ENCODE peak calls at places on chromosomes 1 and 21, in nine cellular contexts. U is heart right ventricle, M is bronchial epithelial cell, C is ovary, V is K562, B is colonic mucosa, H is uterus, Q is breast epithelium, I is hepatocyte. R is an unnamed sample. For H3K36me3, the result is how much of the 10 kb centered on the place peaks cover.

GRCh38 chr1:81921851-81922462 is 121.2 kb downstream of the ADGRL2 start:
- DNase-seq in C (no peak), I (no peak), V (no peak), H (no peak), M (peak), Q (no peak), U (no peak), B (no peak), R (no peak)

GRCh38 chr1:66176828-66177227 is 357.1 kb upstream of the SGIP1 start:
- DNase-seq in Q (no peak), I (no peak), U (no peak), C (no peak), M (no peak), H (no peak), V (no peak), B (no peak), R (no peak)

GRCh38 chr1:160309183-160309535 is 24.2 kb upstream of the PEX19 start:
- DNase-seq in B (no peak), U (no peak), M (peak), I (no peak), H (no peak), Q (no peak), V (no peak), C (no peak), R (no peak)

GRCh38 chr21:16597768-16598167 is 868.0 kb downstream of the USP25 start:
- DNase-seq in I (no peak), H (no peak), M (no peak), V (no peak), U (no peak), C (no peak), Q (no peak), B (no peak), R (no peak)

GRCh38 chr1:114310771-114311251 is 157.1 kb upstream of the SYT6 start:
- DNase-seq in Q (no peak), C (peak), V (no peak), I (peak), U (no peak), H (no peak), B (no peak), M (no peak), R (no peak)

GRCh38 chr1:26035959-26036755 is 9.8 kb downstream of the SLC30A2 start:
- DNase-seq in U (peak), H (peak), V (peak), C (peak), M (peak), I (peak), B (peak), Q (peak), R (peak)

GRCh38 chr1:43274804-43275180 is 5.0 kb downstream of the TMEM125 start:
- DNase-seq in Q (peak), B (no peak), C (no peak), H (no peak), M (no peak), I (no peak), V (no peak), U (no peak), R (no peak)

GRCh38 chr1:96130432-96130831 is 591.2 kb upstream of the PTBP2 start:
- DNase-seq in Q (no peak), V (no peak), H (no peak), U (no peak), M (no peak), C (no peak), B (no peak), I (no peak), R (no peak)

GRCh38 chr21:15063821-15064575 is 802 bp downstream of the NRIP1 start:
- DNase-seq in H (peak), Q (peak), M (peak), C (no peak), B (peak), V (peak), I (peak), U (peak), R (peak)

GRCh38 chr1:50422946-50423669 is at the start of gene DMRTA2:
- DNase-seq in I (no peak), U (no peak), V (no peak), C (no peak), M (peak), B (no peak), H (no peak), Q (no peak), R (peak)

GRCh38 chr1:107141491-107142369 is 891 bp downstream of the NTNG1 start:
- DNase-seq in V (peak), U (no peak), I (peak), Q (no peak), M (peak), H (no peak), B (peak), C (no peak), R (peak)

GRCh38 chr1:230057681-230058565 is 9.1 kb upstream of the GALNT2 start:
- DNase-seq in H (no peak), U (no peak), V (no peak), C (no peak), I (no peak), B (no peak), M (no peak), Q (no peak), R (no peak)

GRCh38 chr1:224447251-224447650 is 12.7 kb upstream of the WDR26 start:
- DNase-seq in Q (no peak), I (no peak), B (no peak), V (no peak), U (peak), M (peak), C (no peak), H (no peak), R (no peak)

GRCh38 chr1:42319871-42320484 is 15.1 kb downstream of the FOXJ3 start:
- DNase-seq in B (peak), M (no peak), I (no peak), Q (no peak), H (no peak), U (no peak), V (no peak), C (no peak), R (no peak)

GRCh38 chr1:119075614-119076013 is 64.8 kb downstream of the WARS2 start:
- DNase-seq in V (no peak), U (no peak), B (no peak), I (no peak), H (no peak), M (peak), C (no peak), Q (no peak), R (no peak)

GRCh38 chr1:213457097-213457680 is 406.1 kb downstream of the RPS6KC1 start:
- DNase-seq in M (no peak), C (no peak), U (peak), I (no peak), Q (no peak), H (no peak), B (no peak), V (no peak), R (no peak)

GRCh38 chr1:182446033-182446669 is 3.8 kb upstream of the RGSL1 start:
- DNase-seq in B (peak), V (peak), C (no peak), I (peak), M (peak), H (no peak), U (peak), Q (no peak), R (no peak)

GRCh38 chr21:38170283-38170682 is 86.5 kb upstream of the KCNJ15 start:
- DNase-seq in V (no peak), C (no peak), B (no peak), M (peak), H (no peak), I (peak), U (peak), Q (no peak), R (peak)

GRCh38 chr21:45253180-45253579 is 34.5 kb downstream of the POFUT2 start:
- DNase-seq in I (no peak), H (no peak), M (peak), Q (no peak), B (no peak), U (no peak), V (no peak), C (no peak), R (no peak)

GRCh38 chr1:43452789-43453441 is 816 bp downstream of the HYI start:
- DNase-seq in H (peak), C (peak), U (no peak), M (peak), Q (no peak), B (peak), V (peak), I (peak), R (peak)

GRCh38 chr1:66197785-66198184 is 336.2 kb upstream of the SGIP1 start:
- DNase-seq in I (peak), U (no peak), Q (no peak), V (no peak), M (no peak), B (no peak), H (no peak), C (no peak), R (no peak)

GRCh38 chr1:196723325-196724185 is 51.1 kb upstream of the CFHR3 start:
- DNase-seq in U (no peak), V (peak), Q (no peak), M (peak), B (no peak), I (peak), H (no peak), C (no peak), R (peak)

GRCh38 chr1:24203404-24203803 is 16.3 kb upstream of the IFNLR1 start:
- DNase-seq in Q (peak), U (no peak), B (no peak), M (peak), C (no peak), I (no peak), H (no peak), V (no peak), R (peak)

GRCh38 chr1:180969429-180969828 is 53.2 kb downstream of the STX6 start:
- DNase-seq in Q (no peak), C (no peak), I (no peak), M (no peak), U (no peak), V (no peak), B (no peak), H (no peak), R (no peak)

GRCh38 chr21:37341254-37341960 is 25.2 kb upstream of the DYRK1A start:
- DNase-seq in M (no peak), U (no peak), V (no peak), B (no peak), C (no peak), I (no peak), H (no peak), Q (no peak), R (no peak)

GRCh38 chr1:78911956-78912880 is 94.3 kb downstream of the ADGRL4 start:
- DNase-seq in C (no peak), U (no peak), V (no peak), I (no peak), H (no peak), M (peak), Q (no peak), B (no peak), R (no peak)

GRCh38 chr1:2091611-2092604 is 41.7 kb downstream of the PRKCZ start:
- DNase-seq in M (no peak), I (peak), B (peak), H (no peak), U (no peak), V (peak), Q (no peak), C (no peak), R (peak)

GRCh38 chr1:49527606-49528305 is 496.0 kb downstream of the AGBL4 start:
- DNase-seq in I (no peak), B (no peak), V (no peak), Q (no peak), M (no peak), C (no peak), H (no peak), U (no peak), R (no peak)

GRCh38 chr1:236608930-236609726 is 4.8 kb upstream of the HEATR1 start:
- DNase-seq in C (no peak), H (peak), B (peak), M (peak), U (peak), I (peak), Q (no peak), V (peak), R (peak)

GRCh38 chr1:26317612-26318337 is at the start of gene CD52:
- DNase-seq in V (peak), M (no peak), H (no peak), U (no peak), Q (no peak), C (no peak), B (no peak), I (no peak), R (no peak)

GRCh38 chr21:15943009-15943666 is 213.4 kb downstream of the USP25 start:
- DNase-seq in M (peak), B (no peak), V (no peak), U (no peak), Q (no peak), H (no peak), C (no peak), I (no peak), R (no peak)

GRCh38 chr1:239816090-239816812 is 275.4 kb upstream of the FMN2 start:
- DNase-seq in C (peak), M (peak), Q (no peak), V (no peak), B (peak), H (peak), I (peak), U (no peak), R (no peak)

GRCh38 chr1:222787746-222788145 is 27.1 kb upstream of the DISP1 start:
- DNase-seq in H (no peak), B (no peak), M (no peak), U (no peak), V (no peak), I (no peak), C (no peak), Q (no peak), R (no peak)

GRCh38 chr1:50901872-50902271 is 58.2 kb downstream of the FAF1 start:
- DNase-seq in U (no peak), V (no peak), C (no peak), Q (no peak), B (no peak), H (no peak), I (no peak), M (no peak), R (no peak)

GRCh38 chr1:198530964-198531363 is 9.5 kb downstream of the ATP6V1G3 start:
- DNase-seq in I (no peak), Q (no peak), U (no peak), M (no peak), V (no peak), H (no peak), C (no peak), B (no peak), R (no peak)

GRCh38 chr1:109331113-109331512 is 24.3 kb upstream of the MYBPHL start:
- DNase-seq in C (no peak), M (no peak), U (no peak), I (no peak), B (no peak), Q (no peak), V (no peak), H (no peak), R (no peak)

GRCh38 chr1:109338091-109338490 is 31.3 kb upstream of the MYBPHL start:
- DNase-seq in I (no peak), Q (no peak), M (no peak), H (no peak), B (no peak), V (no peak), C (no peak), U (no peak), R (no peak)

GRCh38 chr1:109335091-109335490 is 28.3 kb upstream of the MYBPHL start:
- DNase-seq in C (no peak), V (no peak), H (no peak), M (no peak), B (no peak), Q (no peak), I (no peak), U (no peak), R (no peak)
- H3K36me3 ChIP-seq in C (under half), V (half or more), H (under half), M (under half), B (under half), Q (under half), I (under half), U (under half), R (under half)

DNA sequence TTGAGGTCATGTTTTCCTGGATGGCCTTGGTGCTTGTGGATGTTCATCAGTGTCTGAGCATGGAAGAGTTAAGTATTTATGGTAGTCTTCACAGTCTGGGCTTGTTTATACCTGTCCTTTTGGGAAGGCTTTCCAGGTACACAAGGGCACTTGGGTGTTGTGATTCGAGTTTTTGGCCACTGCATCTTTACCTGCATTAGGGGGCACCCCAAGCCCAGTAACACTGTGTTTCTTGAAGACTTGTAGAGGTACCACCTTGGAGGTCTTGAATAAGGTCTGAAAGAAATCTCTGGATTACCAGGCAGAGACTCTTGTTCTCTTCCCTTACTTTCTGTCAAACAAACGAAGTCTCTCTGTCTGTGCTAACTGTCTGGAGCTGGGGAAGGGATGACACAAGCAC is 34.4 kb upstream of the ROR1 start:
- DNase-seq in C (no peak), M (peak), B (no peak), U (no peak), Q (no peak), H (no peak), V (no peak), I (no peak), R (no peak)
- H3K4me3 ChIP-seq in C (no peak), M (no peak), B (no peak), U (no peak), Q (no peak), H (no peak), V (no peak), I (no peak), R (no peak)

GRCh38 chr1:12244078-12244477 is 14.2 kb downstream of the VPS13D start:
- DNase-seq in H (no peak), B (no peak), V (peak), U (no peak), Q (no peak), C (no peak), I (no peak), M (peak), R (no peak)
- TF ChIP-seq CTCF in H (peak), B (no peak), V (peak), U (peak), Q (peak), C (no peak), I (peak), M (peak), R (no peak)

DNA sequence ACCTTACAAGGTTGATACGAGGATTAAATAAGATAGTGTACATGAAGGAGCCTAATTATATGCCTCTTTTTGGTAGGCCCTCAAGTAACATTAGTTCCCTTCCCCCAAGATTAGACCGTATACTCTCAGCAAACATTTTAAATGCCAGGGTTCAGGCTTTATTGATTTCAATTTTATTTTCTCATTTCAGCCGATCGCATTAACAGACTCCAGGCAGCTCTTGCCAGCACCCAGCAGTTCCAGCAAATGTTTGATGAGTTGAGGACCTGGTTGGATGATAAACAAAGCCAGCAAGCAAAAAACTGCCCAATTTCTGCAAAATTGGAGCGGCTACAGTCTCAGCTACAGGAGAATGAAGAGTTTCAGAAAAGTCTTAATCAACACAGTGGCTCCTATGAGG is 104.4 kb upstream of the BMP8A start:
- DNase-seq in M (no peak), Q (no peak), I (no peak), H (no peak), U (no peak), V (no peak), B (no peak), C (no peak), R (no peak)
- H3K36me3 ChIP-seq in M (under half), Q (under half), I (under half), H (under half), U (under half), V (half or more), B (under half), C (under half), R (under half)

DNA sequence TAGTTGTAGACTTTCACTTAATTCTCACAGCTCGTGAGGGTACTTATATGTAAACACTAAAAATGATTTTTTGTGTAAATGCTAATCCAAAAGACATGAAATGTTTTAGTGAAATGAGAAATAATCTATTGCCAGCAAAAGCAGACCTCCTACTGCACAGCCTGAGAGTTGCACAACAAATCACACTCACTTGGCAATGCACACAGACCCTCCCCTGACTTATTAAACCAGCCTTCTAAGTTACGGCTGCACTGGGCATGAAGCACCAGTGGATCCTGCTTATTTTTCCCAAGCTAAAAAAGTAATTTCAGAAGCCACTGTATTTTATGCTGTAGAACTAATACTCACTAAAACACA is 10.3 kb downstream of the ERRFI1 start:
- DNase-seq in V (no peak), C (peak), M (no peak), U (no peak), Q (no peak), I (no peak), H (peak), B (no peak), R (no peak)
- H3K4me3 ChIP-seq in V (no peak), C (no peak), M (no peak), U (no peak), Q (peak), I (no peak), H (no peak), B (no peak), R (no peak)

R was measured in mucosa of descending colon.